ENCODE peak calls at places on chromosomes 1 and 21, in five cellular contexts. Q is spleen, B is thoracic aorta, M is GM12878, S is aorta. O is an unnamed sample.

GRCh38 chr1:13935336-13935735 is 235.3 kb downstream of the PRDM2 start:
- DNase-seq in M (no peak), S (no peak), Q (no peak), B (no peak), O (no peak)

GRCh38 chr1:46133946-46134345 is 1.5 kb upstream of the PIK3R3 start:
- DNase-seq in S (no peak), M (no peak), B (no peak), Q (no peak), O (no peak)

GRCh38 chr1:79364896-79365295 is 358.4 kb upstream of the ADGRL4 start:
- DNase-seq in Q (no peak), M (no peak), B (no peak), S (no peak), O (no peak)

GRCh38 chr1:173297798-173298391 is 90.8 kb upstream of the TNFSF4 start:
- DNase-seq in B (no peak), S (no peak), M (peak), Q (no peak), O (no peak)

GRCh38 chr21:46207006-46207919 is 21.3 kb downstream of the LSS start:
- DNase-seq in S (peak), B (no peak), Q (peak), M (no peak), O (no peak)

GRCh38 chr1:192749349-192749748 is 59.5 kb upstream of the RGS2 start:
- DNase-seq in M (no peak), B (no peak), S (no peak), Q (no peak), O (no peak)

GRCh38 chr1:44237721-44238457 is 24.6 kb downstream of the DMAP1 start:
- DNase-seq in Q (peak), S (peak), M (no peak), B (no peak), O (no peak)

GRCh38 chr21:33021150-33021549 is 4.6 kb upstream of the OLIG2 start:
- DNase-seq in S (no peak), B (no peak), M (no peak), Q (no peak), O (no peak)

GRCh38 chr1:9996624-9997582 is at the start of gene RBP7:
- DNase-seq in B (no peak), Q (peak), S (no peak), M (no peak), O (no peak)

GRCh38 chr1:215797859-215798258 is 230.8 kb downstream of the KCTD3 start:
- DNase-seq in B (no peak), Q (no peak), M (no peak), S (no peak), O (no peak)

GRCh38 chr1:218459450-218459849 is 114.3 kb downstream of the TGFB2 start:
- DNase-seq in Q (no peak), B (no peak), M (no peak), S (peak), O (no peak)

GRCh38 chr21:35481005-35481404 is 431.9 kb upstream of the RUNX1 start:
- DNase-seq in M (no peak), Q (no peak), S (no peak), B (no peak), O (no peak)

GRCh38 chr1:18645172-18646090 is 14.8 kb downstream of the PAX7 start:
- DNase-seq in Q (no peak), B (no peak), M (no peak), S (no peak), O (no peak)

GRCh38 chr1:70248729-70249128 is 27.5 kb downstream of the SRSF11 start:
- DNase-seq in Q (no peak), M (no peak), B (no peak), S (no peak), O (no peak)

GRCh38 chr1:101240041-101240430 is 3.2 kb downstream of the S1PR1 start:
- DNase-seq in S (no peak), B (no peak), M (no peak), Q (no peak), O (no peak)

GRCh38 chr1:111733183-111733995 is 5.8 kb downstream of the INKA2 start:
- DNase-seq in S (peak), Q (peak), M (no peak), B (no peak), O (peak)

GRCh38 chr1:202129453-202130274 is 6.9 kb downstream of the GPR37L1 start:
- DNase-seq in Q (no peak), S (no peak), M (no peak), B (no peak), O (no peak)

GRCh38 chr1:8879348-8880067 is 1.0 kb upstream of the ENO1 start:
- DNase-seq in B (no peak), Q (no peak), M (no peak), S (no peak), O (no peak)

GRCh38 chr1:209869242-209870149 is 41.7 kb downstream of the UTP25 start:
- DNase-seq in M (no peak), S (no peak), B (no peak), Q (no peak), O (no peak)

GRCh38 chr1:221188531-221188930 is 309.3 kb downstream of the HLX start:
- DNase-seq in M (no peak), S (no peak), B (no peak), Q (no peak), O (no peak)

GRCh38 chr1:179883739-179884138 is 1.7 kb downstream of the TOR1AIP1 start:
- DNase-seq in S (no peak), B (no peak), M (peak), Q (no peak), O (peak)

GRCh38 chr1:48608882-48609281 is 136.9 kb upstream of the SPATA6 start:
- DNase-seq in B (no peak), Q (no peak), S (no peak), M (no peak), O (no peak)

GRCh38 chr1:115373305-115373704 is 35.3 kb upstream of the NGF start:
- DNase-seq in Q (no peak), S (no peak), B (no peak), M (no peak), O (peak)

GRCh38 chr1:150550222-150551048 is 1.2 kb downstream of the ADAMTSL4 start:
- DNase-seq in M (no peak), S (no peak), Q (no peak), B (no peak), O (no peak)

GRCh38 chr1:193335797-193336428 is 149.5 kb upstream of the B3GALT2 start:
- DNase-seq in S (no peak), M (no peak), Q (no peak), B (no peak), O (no peak)

GRCh38 chr1:65175171-65176070 is 27.4 kb downstream of the AK4 start:
- DNase-seq in M (no peak), S (no peak), B (no peak), Q (no peak), O (no peak)

GRCh38 chr1:228445867-228446584 is 29.4 kb upstream of the TRIM17 start:
- DNase-seq in B (no peak), S (peak), Q (no peak), M (no peak), O (no peak)

O was measured in RKO.